ENCODE peak calls at places on chromosome 21, in seven cellular contexts. T is mesenchymal stem cell, B is IMR-90, J is H1, N is neuronal stem cell, I is H9, U is trophoblast cell. M is an unnamed sample. For H3K79me1, the result is how much of the 10 kb centered on the place peaks cover.

GRCh38 chr21:25507522-25507921 is 99.8 kb downstream of the MRPL39 start:
- DNase-seq in U (no peak), I (no peak), N (no peak), B (peak), J (no peak), T (no peak), M (peak)

GRCh38 chr21:28641731-28642130 is 350.9 kb downstream of the LTN1 start:
- DNase-seq in J (no peak), N (no peak), I (no peak), T (no peak), B (no peak), U (peak), M (no peak)

GRCh38 chr21:42164064-42164789 is 54.7 kb upstream of the ABCG1 start:
- DNase-seq in N (no peak), B (no peak), T (peak), J (peak), U (peak), I (no peak), M (peak)

GRCh38 chr21:37060296-37060695 is 12.6 kb downstream of the PIGP start:
- DNase-seq in T (peak), U (peak), B (peak), I (peak), J (peak), N (no peak), M (peak)

GRCh38 chr21:25764065-25764464 is 29.3 kb downstream of the GABPA start:
- DNase-seq in U (no peak), B (no peak), T (no peak), I (no peak), N (no peak), J (no peak), M (no peak)

GRCh38 chr21:37200641-37201480 is 66.3 kb downstream of the VPS26C start:
- DNase-seq in I (no peak), J (no peak), U (no peak), N (no peak), T (no peak), B (no peak), M (no peak)

GRCh38 chr21:15592271-15592860 is 137.4 kb upstream of the USP25 start:
- DNase-seq in J (no peak), N (peak), B (peak), T (peak), U (peak), I (no peak), M (peak)

GRCh38 chr21:29258626-29259335 is 39.9 kb upstream of the BACH1 start:
- DNase-seq in B (peak), J (no peak), I (no peak), U (peak), T (peak), N (no peak), M (no peak)

GRCh38 chr21:46667735-46668380 is 32.4 kb downstream of the PRMT2 start:
- DNase-seq in I (peak), B (peak), U (no peak), J (no peak), N (peak), T (peak), M (peak)

GRCh38 chr21:28084951-28085350 is 907.7 kb downstream of the LTN1 start:
- DNase-seq in T (no peak), B (no peak), I (no peak), N (no peak), J (no peak), U (no peak), M (no peak)

GRCh38 chr21:16117851-16118592 is 388.2 kb downstream of the USP25 start:
- DNase-seq in I (no peak), T (no peak), N (no peak), J (no peak), U (no peak), B (peak), M (no peak)

GRCh38 chr21:28257276-28257675 is 735.4 kb downstream of the LTN1 start:
- DNase-seq in J (no peak), N (no peak), U (no peak), I (no peak), T (peak), B (no peak), M (no peak)

GRCh38 chr21:42557420-42557819 is 43.8 kb downstream of the SLC37A1 start:
- DNase-seq in U (no peak), J (no peak), T (no peak), I (no peak), N (no peak), B (no peak), M (no peak)

GRCh38 chr21:36909901-36910561 is 56.4 kb downstream of the HLCS start:
- DNase-seq in I (no peak), N (no peak), B (peak), U (peak), T (peak), J (no peak), M (no peak)

GRCh38 chr21:42839271-42840231 is 39.8 kb downstream of the WDR4 start:
- DNase-seq in U (no peak), I (peak), B (no peak), N (no peak), J (no peak), T (no peak), M (no peak)

GRCh38 chr21:15000076-15000475 is 64.7 kb downstream of the NRIP1 start:
- DNase-seq in J (no peak), N (no peak), I (no peak), U (peak), T (peak), B (peak), M (no peak)

GRCh38 chr21:23955130-23955873 is 1652.0 kb downstream of the MRPL39 start:
- DNase-seq in J (no peak), N (no peak), U (no peak), I (no peak), T (no peak), B (no peak), M (no peak)

GRCh38 chr21:15437873-15438272 is 291.9 kb upstream of the USP25 start:
- DNase-seq in T (peak), U (no peak), N (no peak), I (no peak), J (no peak), B (no peak), M (no peak)

GRCh38 chr21:27329255-27329851 is 362.5 kb upstream of the ADAMTS5 start:
- DNase-seq in U (no peak), T (peak), J (no peak), I (no peak), B (peak), N (no peak), M (no peak)

GRCh38 chr21:36589352-36589971 is 109.5 kb upstream of the SIM2 start:
- DNase-seq in I (peak), B (peak), U (peak), J (no peak), N (no peak), T (peak), M (peak)

GRCh38 chr21:14830307-14830706 is 234.5 kb downstream of the NRIP1 start:
- DNase-seq in I (no peak), B (no peak), T (no peak), J (no peak), U (no peak), N (no peak), M (no peak)

GRCh38 chr21:25383545-25383944 is 223.7 kb downstream of the MRPL39 start:
- DNase-seq in U (no peak), B (no peak), I (no peak), N (no peak), J (no peak), T (no peak), M (peak)

GRCh38 chr21:43740497-43741156 is 21.7 kb downstream of the PDXK start:
- DNase-seq in I (peak), T (peak), J (peak), U (peak), N (peak), B (no peak), M (peak)

GRCh38 chr21:42461185-42461520 is 34.9 kb downstream of the RSPH1 start:
- DNase-seq in J (no peak), T (no peak), I (no peak), B (no peak), U (no peak), N (no peak), M (no peak)

GRCh38 chr21:40029888-40030287 is 162.7 kb downstream of the PCP4 start:
- DNase-seq in N (no peak), T (no peak), B (no peak), I (no peak), J (no peak), U (no peak), M (no peak)

DNA sequence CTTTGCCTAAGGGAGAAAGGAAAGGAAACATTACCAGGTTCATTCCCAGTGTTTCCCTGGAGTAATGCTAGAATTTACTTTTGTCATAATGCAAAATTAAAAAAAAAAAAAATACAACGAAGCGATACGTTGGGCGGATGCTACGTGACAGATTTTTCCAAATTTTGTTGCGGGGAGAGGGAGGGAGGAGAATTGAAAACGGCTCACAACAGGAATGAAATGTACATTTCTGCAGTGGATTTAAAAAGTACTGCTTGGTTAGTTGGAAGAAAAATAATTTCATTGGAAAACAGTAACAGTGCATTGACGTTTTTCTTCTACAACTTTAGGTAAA is 157.5 kb downstream of the RUNX1 start:
- DNase-seq in U (no peak), J (no peak), B (no peak), N (no peak), I (no peak), T (no peak), M (no peak)
- H3K9ac ChIP-seq in U (no peak), J (no peak), B (peak), N (no peak), I (no peak), T (peak), M (peak)

DNA sequence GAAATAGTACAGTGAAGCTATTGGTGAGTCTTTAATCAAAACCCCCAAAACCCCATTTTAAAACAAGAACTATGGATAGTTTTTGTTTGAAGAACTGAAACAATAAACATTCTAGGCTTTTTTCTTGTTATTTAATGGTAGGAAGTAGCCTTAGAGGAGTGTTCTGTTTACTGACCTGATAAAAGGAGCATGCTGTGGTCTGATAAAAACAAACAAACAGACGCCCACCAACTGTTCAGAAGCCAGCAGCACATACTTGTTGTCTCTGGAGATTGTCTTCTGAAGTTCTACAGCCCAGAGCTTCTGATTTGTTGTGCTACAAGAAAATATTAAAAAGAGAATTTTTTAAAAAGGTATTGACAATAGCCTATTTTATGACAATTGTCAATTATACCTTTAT is 54.1 kb upstream of the CFAP298 start:
- DNase-seq in I (no peak), J (no peak), U (no peak), T (peak), B (no peak), N (no peak), M (peak)
- H2AK5ac ChIP-seq in I (no peak), J (no peak), U (no peak), T (no peak), B (no peak), N (no peak), M (no peak)

DNA sequence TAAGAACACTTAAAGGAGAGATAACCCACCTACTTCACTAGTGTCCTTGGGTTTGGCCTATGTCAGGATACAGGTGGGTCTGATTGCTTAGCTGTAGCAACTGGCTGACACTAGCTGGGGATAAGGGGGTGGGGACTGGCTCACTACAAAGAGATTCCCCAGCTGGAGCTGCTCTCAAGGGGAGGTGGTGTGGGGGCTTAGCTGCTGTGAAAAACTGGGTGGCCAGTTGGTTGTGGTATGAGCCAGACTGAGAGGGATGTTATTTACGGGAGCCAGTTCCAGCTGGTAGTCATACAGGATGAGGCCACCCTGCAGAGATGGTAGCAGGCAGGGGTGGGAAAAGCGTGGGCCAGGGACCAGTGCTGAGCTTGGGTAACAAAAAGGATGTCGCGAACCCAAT is 203.9 kb upstream of the C21orf91 start:
- DNase-seq in I (peak), T (no peak), U (no peak), N (no peak), J (no peak), B (no peak), M (peak)
- H3K79me1 ChIP-seq in I (under half), T (under half), U (under half), N (under half), J (under half), B (under half), M (under half)

DNA sequence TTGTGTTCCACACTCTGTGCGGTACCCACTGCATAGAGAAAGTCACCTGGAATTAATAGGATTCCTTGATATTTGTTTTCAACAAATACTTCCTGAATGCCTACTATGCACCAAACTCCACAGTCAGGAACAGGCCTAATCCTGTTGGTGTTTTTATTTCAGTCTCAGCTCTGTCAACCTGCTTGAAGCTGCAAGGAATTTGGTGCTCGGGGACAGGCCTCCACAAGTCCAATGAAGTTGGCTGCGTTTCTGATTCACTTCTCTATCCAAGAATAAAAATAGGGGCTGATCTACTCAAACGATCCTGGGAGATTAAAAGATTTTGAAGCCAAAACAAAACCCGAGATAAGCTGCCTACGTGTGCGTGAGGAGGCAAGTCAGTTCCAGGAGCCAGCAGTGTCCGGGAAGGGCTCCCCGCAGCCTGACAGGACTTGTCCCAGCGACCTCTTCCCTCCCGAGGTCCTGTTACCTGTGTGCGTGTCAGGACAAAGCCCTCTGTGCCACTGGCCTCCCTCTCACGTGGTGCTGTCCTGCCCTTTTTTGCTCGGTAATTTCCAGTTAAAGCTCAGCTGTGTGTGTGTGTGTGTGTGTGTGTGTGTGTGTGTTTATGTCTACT is 98.0 kb downstream of the ETS2 start:
- DNase-seq in N (no peak), B (no peak), U (peak), J (no peak), T (no peak), I (no peak), M (no peak)
- H3K9ac ChIP-seq in N (peak), B (no peak), U (no peak), J (no peak), T (peak), I (no peak), M (no peak)

GRCh38 chr21:45069711-45070110 is 4.7 kb upstream of the ADARB1 start:
- DNase-seq in I (no peak), B (peak), J (no peak), N (no peak), T (peak), U (no peak), M (no peak)
- H2AK5ac ChIP-seq in I (no peak), B (peak), J (peak), N (no peak), T (no peak), U (no peak), M (no peak)

GRCh38 chr21:32604484-32604883 is 7.7 kb downstream of the CFAP298 start:
- DNase-seq in I (peak), T (no peak), N (no peak), J (peak), U (no peak), B (no peak), M (peak)
- H3K79me1 ChIP-seq in I (under half), T (under half), N (under half), J (under half), U (under half), B (under half), M (under half)

GRCh38 chr21:35559881-35560280 is 500.4 kb downstream of the SETD4 start:
- DNase-seq in U (no peak), B (peak), N (no peak), J (no peak), I (no peak), T (peak), M (no peak)
- H3K9ac ChIP-seq in U (no peak), B (no peak), N (no peak), J (no peak), I (no peak), T (peak), M (no peak)

GRCh38 chr21:38263493-38263892 is 6.7 kb downstream of the KCNJ15 start:
- DNase-seq in I (no peak), N (no peak), T (no peak), U (no peak), B (peak), J (no peak), M (no peak)
- H2AK5ac ChIP-seq in I (no peak), N (no peak), T (peak), U (no peak), B (peak), J (no peak), M (no peak)

M was measured in mesendoderm.